ENCODE peak calls at places on chromosomes 1 and 21, in four cellular contexts. One of them, this sample, is unnamed.

GRCh38 chr1:46369542-46370213 is 24.4 kb upstream of the FAAH start:
- DNase-seq in CD8-positive, alpha-beta T cell: no peak
- DNase-seq in adrenal gland: no peak
- DNase-seq in psoas muscle: no peak
- DNase-seq in this sample: no peak

GRCh38 chr1:109266965-109267364 is 16.0 kb downstream of the PSRC1 start:
- DNase-seq in CD8-positive, alpha-beta T cell: no peak
- DNase-seq in psoas muscle: peak; percentile 34
- DNase-seq in adrenal gland: no peak
- DNase-seq in this sample: no peak

GRCh38 chr1:204885288-204885711 is 14.6 kb downstream of the NFASC start:
- DNase-seq in adrenal gland: peak; percentile 47
- DNase-seq in psoas muscle: no peak
- DNase-seq in CD8-positive, alpha-beta T cell: no peak
- DNase-seq in this sample: no peak

GRCh38 chr1:169427081-169427611 is at the start of gene CCDC181:
- DNase-seq in CD8-positive, alpha-beta T cell: peak; percentile 75
- DNase-seq in psoas muscle: peak; percentile 62
- DNase-seq in adrenal gland: peak; percentile 50
- DNase-seq in this sample: peak; percentile 19

GRCh38 chr1:31414692-31415370 is 1.8 kb downstream of the SERINC2 start:
- DNase-seq in CD8-positive, alpha-beta T cell: no peak
- DNase-seq in psoas muscle: no peak
- DNase-seq in adrenal gland: no peak
- DNase-seq in this sample: no peak

GRCh38 chr1:167658574-167659328 is 28.7 kb downstream of the RCSD1 start:
- DNase-seq in CD8-positive, alpha-beta T cell: no peak
- DNase-seq in psoas muscle: no peak
- DNase-seq in adrenal gland: no peak
- DNase-seq in this sample: no peak

GRCh38 chr1:55559111-55559510 is 343.9 kb upstream of the USP24 start:
- DNase-seq in CD8-positive, alpha-beta T cell: no peak
- DNase-seq in adrenal gland: no peak
- DNase-seq in psoas muscle: no peak
- DNase-seq in this sample: no peak

GRCh38 chr1:38037481-38037939 is 9.1 kb downstream of the POU3F1 start:
- DNase-seq in adrenal gland: no peak
- DNase-seq in CD8-positive, alpha-beta T cell: no peak
- DNase-seq in psoas muscle: no peak
- DNase-seq in this sample: no peak

GRCh38 chr1:47562147-47562546 is 124.3 kb downstream of the FOXD2 start:
- DNase-seq in CD8-positive, alpha-beta T cell: no peak
- DNase-seq in adrenal gland: no peak
- DNase-seq in psoas muscle: no peak
- DNase-seq in this sample: no peak

GRCh38 chr1:21946836-21947587 is 9.9 kb upstream of the HSPG2 start:
- DNase-seq in CD8-positive, alpha-beta T cell: no peak
- DNase-seq in psoas muscle: no peak
- DNase-seq in adrenal gland: no peak
- DNase-seq in this sample: no peak

GRCh38 chr21:42233067-42233981 is 14.4 kb downstream of the ABCG1 start:
- DNase-seq in psoas muscle: peak; percentile 93
- DNase-seq in CD8-positive, alpha-beta T cell: peak; percentile 72
- DNase-seq in adrenal gland: peak; percentile 85
- DNase-seq in this sample: peak; percentile 68

GRCh38 chr1:205199090-205199930 is 12.2 kb downstream of the DSTYK start:
- DNase-seq in CD8-positive, alpha-beta T cell: no peak
- DNase-seq in adrenal gland: no peak
- DNase-seq in psoas muscle: no peak
- DNase-seq in this sample: no peak

GRCh38 chr1:28860332-28861073 is 48.5 kb downstream of the OPRD1 start:
- DNase-seq in CD8-positive, alpha-beta T cell: no peak
- DNase-seq in psoas muscle: no peak
- DNase-seq in adrenal gland: no peak
- DNase-seq in this sample: no peak

GRCh38 chr1:23624440-23624839 is 65.1 kb upstream of the ID3 start:
- DNase-seq in psoas muscle: no peak
- DNase-seq in adrenal gland: no peak
- DNase-seq in CD8-positive, alpha-beta T cell: no peak
- DNase-seq in this sample: no peak

GRCh38 chr1:119647228-119647733 is 785 bp downstream of the ZNF697 start:
- DNase-seq in CD8-positive, alpha-beta T cell: no peak
- DNase-seq in adrenal gland: peak; percentile 38
- DNase-seq in psoas muscle: peak; percentile 56
- DNase-seq in this sample: no peak

GRCh38 chr1:205536759-205537361 is 32.4 kb downstream of the CDK18 start:
- DNase-seq in CD8-positive, alpha-beta T cell: no peak
- DNase-seq in adrenal gland: peak; percentile 35
- DNase-seq in psoas muscle: peak; percentile 1
- DNase-seq in this sample: no peak

GRCh38 chr1:6185635-6186382 is 5.7 kb upstream of the CHD5 start:
- DNase-seq in psoas muscle: peak; percentile 26
- DNase-seq in adrenal gland: no peak
- DNase-seq in CD8-positive, alpha-beta T cell: no peak
- DNase-seq in this sample: no peak

GRCh38 chr1:219066631-219067349 is 106.9 kb upstream of the LYPLAL1 start:
- DNase-seq in psoas muscle: no peak
- DNase-seq in CD8-positive, alpha-beta T cell: no peak
- DNase-seq in adrenal gland: no peak
- DNase-seq in this sample: no peak

GRCh38 chr21:34807146-34807880 is 138.5 kb downstream of the CLIC6 start:
- DNase-seq in adrenal gland: peak; percentile 52
- DNase-seq in CD8-positive, alpha-beta T cell: peak; percentile 64
- DNase-seq in psoas muscle: no peak
- DNase-seq in this sample: peak; percentile 53

GRCh38 chr1:169368406-169368769 is 393 bp downstream of the BLZF1 start:
- DNase-seq in adrenal gland: peak; percentile 29
- DNase-seq in CD8-positive, alpha-beta T cell: peak; percentile 53
- DNase-seq in psoas muscle: no peak
- DNase-seq in this sample: peak; percentile 11

GRCh38 chr1:209434066-209434465 is 149.4 kb upstream of the CAMK1G start:
- DNase-seq in psoas muscle: no peak
- DNase-seq in adrenal gland: no peak
- DNase-seq in CD8-positive, alpha-beta T cell: no peak
- DNase-seq in this sample: no peak

GRCh38 chr1:226629896-226630550 is 81.5 kb downstream of the STUM start:
- DNase-seq in CD8-positive, alpha-beta T cell: no peak
- DNase-seq in adrenal gland: no peak
- DNase-seq in psoas muscle: peak; percentile 35
- DNase-seq in this sample: no peak

GRCh38 chr1:37951041-37951782 is 4.4 kb upstream of the INPP5B start:
- DNase-seq in adrenal gland: no peak
- DNase-seq in CD8-positive, alpha-beta T cell: no peak
- DNase-seq in psoas muscle: peak; percentile 40
- DNase-seq in this sample: no peak

GRCh38 chr1:205524794-205525101 is 20.3 kb downstream of the CDK18 start:
- DNase-seq in CD8-positive, alpha-beta T cell: no peak
- DNase-seq in psoas muscle: no peak
- DNase-seq in adrenal gland: no peak
- DNase-seq in this sample: no peak

GRCh38 chr1:76379506-76379905 is 305.0 kb downstream of the ST6GALNAC3 start:
- DNase-seq in adrenal gland: no peak
- DNase-seq in psoas muscle: no peak
- DNase-seq in CD8-positive, alpha-beta T cell: no peak
- DNase-seq in this sample: no peak

GRCh38 chr1:229714964-229715603 is 89.0 kb downstream of the URB2 start:
- DNase-seq in psoas muscle: no peak
- DNase-seq in adrenal gland: peak; percentile 28
- DNase-seq in CD8-positive, alpha-beta T cell: peak; percentile 55
- DNase-seq in this sample: peak; percentile 11

GRCh38 chr1:39890267-39890666 is 7.0 kb upstream of the TRIT1 start:
- DNase-seq in adrenal gland: no peak
- DNase-seq in CD8-positive, alpha-beta T cell: no peak
- DNase-seq in psoas muscle: no peak
- DNase-seq in this sample: no peak

GRCh38 chr1:205251576-205251975 is 23.8 kb downstream of the TMCC2 start:
- DNase-seq in adrenal gland: no peak
- DNase-seq in CD8-positive, alpha-beta T cell: no peak
- DNase-seq in psoas muscle: no peak
- DNase-seq in this sample: no peak

GRCh38 chr1:160705176-160705745 is 6.4 kb downstream of the CD48 start:
- DNase-seq in adrenal gland: no peak
- DNase-seq in psoas muscle: no peak
- DNase-seq in CD8-positive, alpha-beta T cell: no peak
- DNase-seq in this sample: peak; percentile 16

GRCh38 chr1:31944205-31945089 is 6.3 kb upstream of the PTP4A2 start:
- DNase-seq in adrenal gland: peak; percentile 80
- DNase-seq in CD8-positive, alpha-beta T cell: peak; percentile 92
- DNase-seq in psoas muscle: peak; percentile 94
- DNase-seq in this sample: peak; percentile 88

GRCh38 chr1:212825798-212826452 is 21.5 kb downstream of the SPATA45 start:
- DNase-seq in adrenal gland: no peak
- DNase-seq in CD8-positive, alpha-beta T cell: no peak
- DNase-seq in psoas muscle: no peak
- DNase-seq in this sample: no peak

GRCh38 chr1:206566976-206567375 is 45.3 kb downstream of the EIF2D start:
- DNase-seq in adrenal gland: no peak
- DNase-seq in CD8-positive, alpha-beta T cell: no peak
- DNase-seq in psoas muscle: no peak
- DNase-seq in this sample: no peak

GRCh38 chr1:182404764-182405163 is 4.3 kb upstream of the TEDDM1 start:
- DNase-seq in CD8-positive, alpha-beta T cell: no peak
- DNase-seq in psoas muscle: no peak
- DNase-seq in adrenal gland: no peak
- DNase-seq in this sample: no peak

GRCh38 chr1:2251786-2252185 is 23.7 kb downstream of the SKI start:
- DNase-seq in CD8-positive, alpha-beta T cell: no peak
- DNase-seq in adrenal gland: no peak
- DNase-seq in psoas muscle: peak; percentile 81
- DNase-seq in this sample: no peak

DNA sequence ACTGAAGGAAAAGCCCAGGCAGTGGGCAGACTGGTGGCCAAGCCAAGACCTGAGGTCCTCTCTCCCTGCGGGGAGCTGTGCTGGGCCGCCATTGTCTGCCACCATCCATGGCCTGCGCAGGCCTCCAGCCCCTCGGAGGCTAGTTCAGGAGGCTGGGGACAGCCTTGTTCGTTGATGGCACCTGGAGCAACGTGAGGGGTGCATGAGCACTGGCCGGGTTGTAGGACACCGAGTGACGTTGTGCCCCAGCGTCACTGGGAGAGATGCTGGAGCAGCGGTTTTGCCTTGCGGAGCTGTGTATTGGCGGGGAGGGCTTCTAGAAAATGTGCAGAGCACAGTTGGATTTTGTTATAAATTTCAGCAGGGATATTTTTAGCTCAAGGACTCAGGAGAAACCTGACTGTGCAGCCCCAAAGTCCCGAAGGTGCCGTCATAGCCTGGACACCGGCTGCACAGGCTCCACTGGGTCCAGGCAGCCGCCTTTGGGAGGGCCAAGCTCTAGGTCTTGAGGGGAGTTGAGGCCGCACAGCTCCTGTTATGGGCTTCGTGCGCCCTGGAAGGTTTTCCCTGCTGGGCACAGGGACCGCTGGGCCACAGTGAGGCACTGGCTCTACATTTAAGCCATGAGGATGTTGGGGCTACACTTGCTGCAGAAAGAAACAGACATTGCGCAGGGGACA is 48.2 kb upstream of the ADARB1 start:
- DNase-seq in psoas muscle: no peak
- DNase-seq in adrenal gland: no peak
- DNase-seq in CD8-positive, alpha-beta T cell: no peak
- DNase-seq in this sample: no peak
- H3K27me3 ChIP-seq in psoas muscle: no peaks in the 10 kb centered on the region
- H3K27me3 ChIP-seq in adrenal gland: no peaks in the 10 kb centered on the region
- H3K27me3 ChIP-seq in CD8-positive, alpha-beta T cell: no peaks in the 10 kb centered on the region
- H3K27me3 ChIP-seq in this sample: peaks cover 4% of the 10 kb centered on the region

GRCh38 chr1:234702342-234703000 is 92.5 kb upstream of the IRF2BP2 start:
- DNase-seq in adrenal gland: no peak
- DNase-seq in CD8-positive, alpha-beta T cell: no peak
- DNase-seq in psoas muscle: peak; percentile 78
- DNase-seq in this sample: no peak
- TF ChIP-seq CTCF in adrenal gland: no peak
- TF ChIP-seq CTCF in CD8-positive, alpha-beta T cell: no peak
- TF ChIP-seq CTCF in psoas muscle: no peak
- TF ChIP-seq CTCF in this sample: no peak

GRCh38 chr1:12629974-12630760 is 12.2 kb upstream of the DHRS3 start:
- DNase-seq in adrenal gland: no peak
- DNase-seq in CD8-positive, alpha-beta T cell: no peak
- DNase-seq in psoas muscle: peak; percentile 42
- DNase-seq in this sample: no peak

GRCh38 chr1:12630946-12631540 is 12.8 kb upstream of the AADACL4 start:
- DNase-seq in adrenal gland: no peak
- DNase-seq in CD8-positive, alpha-beta T cell: no peak
- DNase-seq in psoas muscle: peak; percentile 25
- DNase-seq in this sample: no peak

GRCh38 chr1:12631571-12631970 is 12.3 kb upstream of the AADACL4 start:
- DNase-seq in CD8-positive, alpha-beta T cell: no peak
- DNase-seq in psoas muscle: peak; percentile 35
- DNase-seq in adrenal gland: no peak
- DNase-seq in this sample: no peak

GRCh38 chr1:12627308-12627707 is 9.3 kb upstream of the DHRS3 start:
- DNase-seq in psoas muscle: peak; percentile 6
- DNase-seq in adrenal gland: no peak
- DNase-seq in CD8-positive, alpha-beta T cell: no peak
- DNase-seq in this sample: no peak

DNA sequence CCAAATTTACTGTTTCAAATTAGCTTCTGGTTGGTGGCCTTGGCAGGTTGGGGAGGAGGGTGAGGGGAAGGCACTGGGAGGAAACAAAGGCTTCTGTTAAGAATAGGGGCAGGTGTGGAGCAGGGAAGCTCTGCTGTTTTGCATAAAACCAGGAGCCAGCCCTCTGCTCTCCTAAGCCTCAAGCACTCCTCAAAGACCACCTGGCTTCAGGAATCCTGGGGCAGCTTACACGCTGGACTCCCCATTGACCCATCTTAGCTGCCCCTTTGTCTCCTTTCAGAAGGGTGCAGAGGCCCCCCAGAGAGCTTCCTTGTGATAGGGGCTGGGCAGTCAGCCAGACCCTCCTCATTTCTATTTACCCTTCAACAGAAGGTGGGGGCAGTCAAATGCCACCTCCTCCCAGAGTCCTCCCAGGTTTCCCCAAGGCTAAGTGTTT is 11.5 kb upstream of the DHRS3 start:
- DNase-seq in CD8-positive, alpha-beta T cell: no peak
- DNase-seq in adrenal gland: no peak
- DNase-seq in psoas muscle: peak; percentile 17
- DNase-seq in this sample: no peak
- H3K27me3 ChIP-seq in CD8-positive, alpha-beta T cell: no peaks in the 10 kb centered on the region
- H3K27me3 ChIP-seq in adrenal gland: no peaks in the 10 kb centered on the region
- H3K27me3 ChIP-seq in psoas muscle: no peaks in the 10 kb centered on the region
- H3K27me3 ChIP-seq in this sample: no peaks in the 10 kb centered on the region

GRCh38 chr1:232611834-232612233 is 18.1 kb downstream of the SIPA1L2 start:
- DNase-seq in CD8-positive, alpha-beta T cell: no peak
- DNase-seq in psoas muscle: no peak
- DNase-seq in adrenal gland: no peak
- DNase-seq in this sample: no peak
- TF ChIP-seq CTCF in CD8-positive, alpha-beta T cell: no peak
- TF ChIP-seq CTCF in psoas muscle: no peak
- TF ChIP-seq CTCF in adrenal gland: no peak
- TF ChIP-seq CTCF in this sample: no peak

GRCh38 chr1:90727917-90728655 is 11.0 kb upstream of the BARHL2 start:
- DNase-seq in psoas muscle: no peak
- DNase-seq in adrenal gland: no peak
- DNase-seq in CD8-positive, alpha-beta T cell: no peak
- DNase-seq in this sample: no peak
- H3K27me3 ChIP-seq in psoas muscle: peaks cover 99% of the 10 kb centered on the region
- H3K27me3 ChIP-seq in adrenal gland: peaks cover 88% of the 10 kb centered on the region
- H3K27me3 ChIP-seq in CD8-positive, alpha-beta T cell: peaks cover 78% of the 10 kb centered on the region
- H3K27me3 ChIP-seq in this sample: peaks cover 100% of the 10 kb centered on the region

This sample was measured in CD4-positive, alpha-beta T cell.